ENCODE peak calls at places on chromosomes 5 and 9, in four cellular contexts. N, V, H and X are unnamed samples.

GRCh38 chr9:93668261-93668871 is 92.0 kb downstream of the PHF2 start:
- DNase-seq in H (no peak), V (no peak), N (peak), X (peak)

GRCh38 chr5:39193553-39194465 is 25.6 kb downstream of the FYB1 start:
- DNase-seq in V (no peak), N (no peak), H (no peak), X (no peak)

GRCh38 chr5:135107986-135108385 is 74.0 kb upstream of the PITX1 start:
- DNase-seq in V (no peak), H (no peak), N (no peak), X (no peak)

GRCh38 chr5:39455645-39456044 is 30.9 kb upstream of the DAB2 start:
- DNase-seq in N (no peak), H (no peak), V (no peak), X (no peak)

GRCh38 chr9:133634024-133634691 is 2.0 kb upstream of the DBH start:
- DNase-seq in V (peak), H (no peak), N (no peak), X (no peak)

GRCh38 chr5:83711982-83712601 is 8.6 kb downstream of the HAPLN1 start:
- DNase-seq in H (no peak), N (no peak), V (peak), X (no peak)

GRCh38 chr9:76423216-76424177 is 29.3 kb upstream of the RFK start:
- DNase-seq in N (no peak), H (no peak), V (no peak), X (no peak)

GRCh38 chr9:120676767-120677402 is 37.4 kb downstream of the MEGF9 start:
- DNase-seq in V (no peak), H (no peak), N (no peak), X (no peak)

GRCh38 chr9:74887041-74887980 is at the start of gene TRPM6:
- DNase-seq in V (peak), N (peak), H (no peak), X (peak)

GRCh38 chr5:58898006-58898405 is 315.1 kb downstream of the RAB3C start:
- DNase-seq in N (no peak), H (no peak), V (no peak), X (no peak)

GRCh38 chr9:98329904-98330303 is 74.5 kb upstream of the TBC1D2 start:
- DNase-seq in N (no peak), V (no peak), H (no peak), X (no peak)

GRCh38 chr5:76104027-76104426 is 20.8 kb downstream of the SV2C start:
- DNase-seq in V (no peak), N (no peak), H (no peak), X (no peak)

GRCh38 chr5:171975262-171975876 is 31.1 kb downstream of the FBXW11 start:
- DNase-seq in H (no peak), V (no peak), N (no peak), X (no peak)

GRCh38 chr5:108748010-108748353 is 285 bp downstream of the FER start:
- DNase-seq in H (no peak), N (no peak), V (no peak), X (no peak)

GRCh38 chr9:77649109-77649812 is 1.1 kb upstream of the GNA14 start:
- DNase-seq in H (no peak), N (no peak), V (no peak), X (no peak)

GRCh38 chr5:180301253-180301652 is 9.4 kb upstream of the MAPK9 start:
- DNase-seq in H (no peak), N (no peak), V (no peak), X (no peak)

GRCh38 chr5:137218471-137218870 is 280.7 kb downstream of the SPOCK1 start:
- DNase-seq in H (no peak), N (no peak), V (no peak), X (no peak)

GRCh38 chr5:129098488-129099183 is 4.1 kb downstream of the ISOC1 start:
- DNase-seq in H (no peak), N (no peak), V (no peak), X (no peak)

GRCh38 chr9:131677445-131678180 is 62.3 kb downstream of the RAPGEF1 start:
- DNase-seq in N (no peak), V (no peak), H (no peak), X (no peak)

GRCh38 chr9:88781500-88782391 is 209.5 kb upstream of the S1PR3 start:
- DNase-seq in H (no peak), N (no peak), V (no peak), X (peak)

GRCh38 chr5:126002222-126002897 is 420.8 kb upstream of the GRAMD2B start:
- DNase-seq in N (peak), H (no peak), V (no peak), X (peak)

GRCh38 chr5:148808864-148809642 is 17.4 kb upstream of the ADRB2 start:
- DNase-seq in N (no peak), H (peak), V (peak), X (no peak)

GRCh38 chr5:115179959-115180709 is 10.4 kb upstream of the TRIM36 start:
- DNase-seq in H (peak), V (no peak), N (no peak), X (no peak)

GRCh38 chr5:65111961-65112658 is 343.4 kb downstream of the CWC27 start:
- DNase-seq in N (no peak), H (no peak), V (no peak), X (no peak)

GRCh38 chr9:76756273-76756650 is 8.0 kb upstream of the PCA3 start:
- DNase-seq in H (no peak), V (peak), N (peak), X (peak)